ENCODE peak calls at places on chromosome 12, in eight cellular contexts. One of them, this sample, is unnamed.

GRCh38 chr12:31586703-31587102 is 4.2 kb downstream of the DENND5B start:
- DNase-seq in neural crest cell: no peak
- DNase-seq in cardiac muscle cell: no peak
- DNase-seq in lower leg skin: no peak
- DNase-seq in GM23338: no peak
- DNase-seq in tibial nerve: no peak
- DNase-seq in foreskin fibroblast: no peak
- DNase-seq in lung: no peak
- DNase-seq in this sample: no peak

GRCh38 chr12:77728018-77728417 is 102.7 kb upstream of the NAV3 start:
- DNase-seq in foreskin fibroblast: no peak
- DNase-seq in lung: no peak
- DNase-seq in neural crest cell: no peak
- DNase-seq in tibial nerve: no peak
- DNase-seq in lower leg skin: no peak
- DNase-seq in GM23338: no peak
- DNase-seq in cardiac muscle cell: no peak
- DNase-seq in this sample: no peak

GRCh38 chr12:94134226-94134795 is 14.1 kb upstream of the PLXNC1 start:
- DNase-seq in foreskin fibroblast: peak
- DNase-seq in lower leg skin: no peak
- DNase-seq in neural crest cell: peak
- DNase-seq in GM23338: peak
- DNase-seq in lung: no peak
- DNase-seq in tibial nerve: no peak
- DNase-seq in cardiac muscle cell: peak
- DNase-seq in this sample: peak

GRCh38 chr12:115413626-115414025 is 729.7 kb upstream of the TBX3 start:
- DNase-seq in neural crest cell: no peak
- DNase-seq in cardiac muscle cell: no peak
- DNase-seq in foreskin fibroblast: no peak
- DNase-seq in tibial nerve: no peak
- DNase-seq in lower leg skin: no peak
- DNase-seq in lung: no peak
- DNase-seq in GM23338: no peak
- DNase-seq in this sample: no peak

GRCh38 chr12:68267892-68268396 is 14.5 kb upstream of the IL22 start:
- DNase-seq in tibial nerve: no peak
- DNase-seq in lung: no peak
- DNase-seq in foreskin fibroblast: peak
- DNase-seq in cardiac muscle cell: peak
- DNase-seq in neural crest cell: no peak
- DNase-seq in lower leg skin: no peak
- DNase-seq in GM23338: no peak
- DNase-seq in this sample: no peak

GRCh38 chr12:127381681-127382080 is 885.3 kb upstream of the TMEM132C start:
- DNase-seq in lower leg skin: no peak
- DNase-seq in foreskin fibroblast: peak
- DNase-seq in cardiac muscle cell: no peak
- DNase-seq in neural crest cell: no peak
- DNase-seq in tibial nerve: no peak
- DNase-seq in GM23338: no peak
- DNase-seq in lung: no peak
- DNase-seq in this sample: no peak

GRCh38 chr12:27462151-27462694 is 15.7 kb downstream of the SMCO2 start:
- DNase-seq in cardiac muscle cell: peak
- DNase-seq in GM23338: no peak
- DNase-seq in tibial nerve: no peak
- DNase-seq in lung: no peak
- DNase-seq in foreskin fibroblast: peak
- DNase-seq in lower leg skin: no peak
- DNase-seq in neural crest cell: no peak
- DNase-seq in this sample: no peak

GRCh38 chr12:74021937-74022336 is 515.7 kb upstream of the ATXN7L3B start:
- DNase-seq in cardiac muscle cell: peak
- DNase-seq in tibial nerve: no peak
- DNase-seq in lower leg skin: no peak
- DNase-seq in foreskin fibroblast: no peak
- DNase-seq in GM23338: peak
- DNase-seq in lung: peak
- DNase-seq in neural crest cell: peak
- DNase-seq in this sample: peak

GRCh38 chr12:98185606-98186005 is 329.8 kb upstream of the TMPO start:
- DNase-seq in tibial nerve: no peak
- DNase-seq in cardiac muscle cell: peak
- DNase-seq in foreskin fibroblast: no peak
- DNase-seq in neural crest cell: no peak
- DNase-seq in GM23338: no peak
- DNase-seq in lung: no peak
- DNase-seq in lower leg skin: no peak
- DNase-seq in this sample: no peak

GRCh38 chr12:22729898-22730443 is 105.0 kb downstream of the ETNK1 start:
- DNase-seq in GM23338: no peak
- DNase-seq in lung: no peak
- DNase-seq in neural crest cell: no peak
- DNase-seq in foreskin fibroblast: peak
- DNase-seq in lower leg skin: no peak
- DNase-seq in cardiac muscle cell: peak
- DNase-seq in tibial nerve: no peak
- DNase-seq in this sample: no peak

GRCh38 chr12:30823140-30823669 is 68.5 kb upstream of the CAPRIN2 start:
- DNase-seq in cardiac muscle cell: peak
- DNase-seq in foreskin fibroblast: no peak
- DNase-seq in lower leg skin: peak
- DNase-seq in neural crest cell: peak
- DNase-seq in lung: peak
- DNase-seq in GM23338: peak
- DNase-seq in tibial nerve: peak
- DNase-seq in this sample: peak

GRCh38 chr12:85448548-85449139 is 168.6 kb downstream of the ALX1 start:
- DNase-seq in foreskin fibroblast: peak
- DNase-seq in GM23338: no peak
- DNase-seq in neural crest cell: no peak
- DNase-seq in lower leg skin: no peak
- DNase-seq in lung: no peak
- DNase-seq in tibial nerve: no peak
- DNase-seq in cardiac muscle cell: peak
- DNase-seq in this sample: no peak
- TF ChIP-seq CTCF in foreskin fibroblast: peak
- TF ChIP-seq CTCF in GM23338: peak
- TF ChIP-seq CTCF in neural crest cell: peak
- TF ChIP-seq CTCF in lower leg skin: no peak
- TF ChIP-seq CTCF in lung: no peak
- TF ChIP-seq CTCF in tibial nerve: peak
- TF ChIP-seq CTCF in cardiac muscle cell: peak
- TF ChIP-seq CTCF in this sample: peak

DNA sequence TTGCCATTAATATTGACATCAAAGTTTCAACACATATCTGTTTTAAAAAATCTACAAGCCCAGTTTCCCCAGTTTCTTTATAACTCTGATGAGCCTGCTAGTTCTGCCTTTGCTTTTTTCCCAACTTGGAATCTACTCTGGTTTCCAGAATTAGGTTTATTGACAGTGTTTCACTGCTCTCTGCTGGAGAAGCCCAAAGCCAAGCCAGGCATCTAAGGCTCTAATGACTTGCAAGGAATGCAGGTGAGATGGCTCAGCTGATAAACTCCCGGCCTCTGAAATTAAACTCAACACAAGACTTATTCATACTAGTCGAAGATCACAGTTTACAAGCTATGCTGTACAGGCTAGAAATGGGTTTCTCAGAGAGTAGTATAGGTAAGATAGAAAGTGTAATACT is 54.3 kb downstream of the HMGA2 start:
- DNase-seq in lung: no peak
- DNase-seq in cardiac muscle cell: no peak
- DNase-seq in GM23338: peak
- DNase-seq in neural crest cell: no peak
- DNase-seq in lower leg skin: no peak
- DNase-seq in foreskin fibroblast: no peak
- DNase-seq in tibial nerve: no peak
- DNase-seq in this sample: no peak
- TF ChIP-seq CTCF in lung: no peak
- TF ChIP-seq CTCF in cardiac muscle cell: peak
- TF ChIP-seq CTCF in GM23338: peak
- TF ChIP-seq CTCF in neural crest cell: no peak
- TF ChIP-seq CTCF in lower leg skin: no peak
- TF ChIP-seq CTCF in foreskin fibroblast: peak
- TF ChIP-seq CTCF in tibial nerve: peak
- TF ChIP-seq CTCF in this sample: no peak

GRCh38 chr12:82685721-82686222 is 934 bp upstream of the TMTC2 start:
- DNase-seq in lower leg skin: peak
- DNase-seq in tibial nerve: peak
- DNase-seq in cardiac muscle cell: peak
- DNase-seq in GM23338: peak
- DNase-seq in foreskin fibroblast: peak
- DNase-seq in lung: peak
- DNase-seq in neural crest cell: peak
- DNase-seq in this sample: peak

GRCh38 chr12:82687020-82687951 is 580 bp downstream of the TMTC2 start:
- DNase-seq in GM23338: peak
- DNase-seq in foreskin fibroblast: peak
- DNase-seq in cardiac muscle cell: peak
- DNase-seq in lung: peak
- DNase-seq in lower leg skin: peak
- DNase-seq in tibial nerve: no peak
- DNase-seq in neural crest cell: peak
- DNase-seq in this sample: peak

GRCh38 chr12:82686223-82687019 is at the start of gene TMTC2:
- DNase-seq in cardiac muscle cell: peak
- DNase-seq in foreskin fibroblast: peak
- DNase-seq in lung: peak
- DNase-seq in GM23338: peak
- DNase-seq in lower leg skin: peak
- DNase-seq in tibial nerve: peak
- DNase-seq in neural crest cell: peak
- DNase-seq in this sample: peak

GRCh38 chr12:82688619-82689018 is 1.9 kb downstream of the TMTC2 start:
- DNase-seq in neural crest cell: no peak
- DNase-seq in cardiac muscle cell: no peak
- DNase-seq in foreskin fibroblast: no peak
- DNase-seq in GM23338: no peak
- DNase-seq in lower leg skin: no peak
- DNase-seq in lung: no peak
- DNase-seq in tibial nerve: no peak
- DNase-seq in this sample: no peak

DNA sequence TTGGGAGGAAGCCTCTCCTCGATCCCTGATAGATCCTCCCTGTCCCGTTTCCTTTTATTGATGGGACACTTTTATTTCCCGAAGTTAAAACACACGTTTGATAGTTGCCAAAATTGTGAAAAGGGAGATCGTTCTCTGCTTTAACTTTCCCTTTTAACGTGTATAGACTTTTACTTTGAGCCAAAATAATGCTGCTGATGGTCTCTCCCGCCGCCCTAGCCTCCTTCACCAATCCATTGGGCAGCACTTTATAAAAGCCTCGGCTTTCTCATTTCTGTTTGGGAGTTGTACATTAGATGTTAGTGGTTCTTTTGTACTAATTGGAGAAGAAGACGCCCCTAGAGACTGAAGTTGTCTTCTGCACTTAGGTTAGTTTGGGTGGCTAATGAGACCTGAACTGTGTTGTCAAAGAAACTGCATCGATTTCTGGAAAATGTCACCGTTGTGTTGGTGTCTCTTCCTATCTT is 1.4 kb downstream of the TMTC2 start:
- DNase-seq in tibial nerve: no peak
- DNase-seq in lung: no peak
- DNase-seq in foreskin fibroblast: peak
- DNase-seq in cardiac muscle cell: peak
- DNase-seq in lower leg skin: no peak
- DNase-seq in neural crest cell: no peak
- DNase-seq in GM23338: no peak
- DNase-seq in this sample: no peak
- TF ChIP-seq CTCF in tibial nerve: no peak
- TF ChIP-seq CTCF in lung: no peak
- TF ChIP-seq CTCF in foreskin fibroblast: peak
- TF ChIP-seq CTCF in cardiac muscle cell: peak
- TF ChIP-seq CTCF in lower leg skin: no peak
- TF ChIP-seq CTCF in neural crest cell: peak
- TF ChIP-seq CTCF in GM23338: peak
- TF ChIP-seq CTCF in this sample: peak

GRCh38 chr12:54980341-54980740 is 4.2 kb downstream of the TESPA1 start:
- DNase-seq in foreskin fibroblast: no peak
- DNase-seq in lower leg skin: no peak
- DNase-seq in neural crest cell: no peak
- DNase-seq in tibial nerve: no peak
- DNase-seq in GM23338: no peak
- DNase-seq in lung: no peak
- DNase-seq in cardiac muscle cell: no peak
- DNase-seq in this sample: no peak

GRCh38 chr12:54975875-54976274 is 8.7 kb downstream of the TESPA1 start:
- DNase-seq in tibial nerve: no peak
- DNase-seq in lung: no peak
- DNase-seq in GM23338: no peak
- DNase-seq in cardiac muscle cell: no peak
- DNase-seq in lower leg skin: no peak
- DNase-seq in neural crest cell: no peak
- DNase-seq in foreskin fibroblast: no peak
- DNase-seq in this sample: no peak

GRCh38 chr12:54977155-54977554 is 7.4 kb downstream of the TESPA1 start:
- DNase-seq in neural crest cell: no peak
- DNase-seq in tibial nerve: no peak
- DNase-seq in GM23338: no peak
- DNase-seq in cardiac muscle cell: peak
- DNase-seq in lower leg skin: no peak
- DNase-seq in lung: no peak
- DNase-seq in foreskin fibroblast: peak
- DNase-seq in this sample: no peak

GRCh38 chr12:54975272-54975671 is 9.3 kb downstream of the TESPA1 start:
- DNase-seq in foreskin fibroblast: no peak
- DNase-seq in cardiac muscle cell: no peak
- DNase-seq in lung: no peak
- DNase-seq in tibial nerve: no peak
- DNase-seq in neural crest cell: no peak
- DNase-seq in GM23338: no peak
- DNase-seq in lower leg skin: no peak
- DNase-seq in this sample: no peak

DNA sequence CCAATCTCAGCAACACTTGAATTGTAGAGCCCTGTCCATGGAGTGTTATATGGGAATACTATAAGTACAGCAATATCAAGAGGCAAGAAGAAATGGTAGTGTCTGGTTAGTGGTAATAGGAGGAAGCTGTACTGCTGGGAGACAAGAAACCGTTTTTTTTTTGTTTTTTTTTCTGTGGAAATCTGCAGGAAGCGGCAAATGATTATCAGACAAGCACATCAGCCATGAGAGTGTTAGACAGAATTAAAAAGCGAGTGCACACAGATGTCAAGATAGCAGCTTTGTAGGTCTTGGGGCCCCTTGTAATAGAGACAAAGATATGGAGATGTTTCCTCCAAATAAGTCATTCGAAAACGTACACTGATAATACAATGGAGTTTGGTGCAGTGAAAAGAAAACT is 6.7 kb downstream of the TESPA1 start:
- DNase-seq in cardiac muscle cell: no peak
- DNase-seq in lung: no peak
- DNase-seq in neural crest cell: no peak
- DNase-seq in tibial nerve: no peak
- DNase-seq in foreskin fibroblast: no peak
- DNase-seq in lower leg skin: no peak
- DNase-seq in GM23338: no peak
- DNase-seq in this sample: no peak
- TF ChIP-seq CTCF in cardiac muscle cell: no peak
- TF ChIP-seq CTCF in lung: no peak
- TF ChIP-seq CTCF in neural crest cell: no peak
- TF ChIP-seq CTCF in tibial nerve: no peak
- TF ChIP-seq CTCF in foreskin fibroblast: no peak
- TF ChIP-seq CTCF in lower leg skin: no peak
- TF ChIP-seq CTCF in GM23338: no peak
- TF ChIP-seq CTCF in this sample: no peak